ENCODE peak calls at places on chromosome 13, in six cellular contexts. E, T, A, H, N and S are unnamed samples.

GRCh38 chr13:70668293-70668692 is 560.0 kb upstream of the KLHL1 start:
- DNase-seq in N (no peak), T (no peak), A (no peak), H (peak; percentile 9), E (no peak), S (no peak)

GRCh38 chr13:74774252-74774651 is 640.0 kb upstream of the KLF12 start:
- DNase-seq in E (no peak), T (no peak), H (peak; percentile 54), N (no peak), A (no peak), S (no peak)

GRCh38 chr13:99528547-99528946 is 27.3 kb downstream of the TM9SF2 start:
- DNase-seq in N (no peak), E (no peak), T (no peak), A (no peak), H (no peak), S (no peak)

GRCh38 chr13:104592127-104592526 is 1525.9 kb upstream of the SLC10A2 start:
- DNase-seq in T (no peak), A (no peak), H (peak; percentile 63), E (no peak), N (no peak), S (no peak)

GRCh38 chr13:19864018-19864338 is 529 bp upstream of the ZMYM5 start:
- DNase-seq in E (peak; percentile 31), H (peak; percentile 83), T (peak; percentile 51), A (peak; percentile 71), N (no peak), S (no peak)

GRCh38 chr13:49669735-49670309 is 21.5 kb downstream of the EBPL start:
- DNase-seq in T (no peak), E (no peak), A (peak; percentile 24), H (peak; percentile 77), N (peak; percentile 29), S (peak; percentile 56)

GRCh38 chr13:68185767-68186166 is 955.6 kb upstream of the PCDH9 start:
- DNase-seq in T (no peak), E (no peak), N (no peak), H (no peak), A (no peak), S (no peak)

GRCh38 chr13:23754506-23754905 is 134.7 kb downstream of the MIPEP start:
- DNase-seq in T (no peak), A (peak; percentile 21), N (no peak), E (peak; percentile 2), H (no peak), S (no peak)

GRCh38 chr13:46057251-46058015 is 4.9 kb upstream of the ZC3H13 start:
- DNase-seq in T (no peak), H (peak; percentile 72), A (no peak), N (no peak), E (no peak), S (no peak)

GRCh38 chr13:44912617-44913016 is 76.7 kb downstream of the NUFIP1 start:
- DNase-seq in A (no peak), N (no peak), H (no peak), E (no peak), T (no peak), S (no peak)

GRCh38 chr13:98839826-98840769 is 87.6 kb upstream of the SLC15A1 start:
- DNase-seq in E (no peak), T (peak; percentile 42), A (peak; percentile 66), N (peak; percentile 44), H (peak; percentile 74), S (peak; percentile 73)

GRCh38 chr13:44437356-44438233 is 64.0 kb downstream of the SERP2 start:
- DNase-seq in H (peak; percentile 79), T (no peak), E (no peak), N (no peak), A (no peak), S (no peak)